ENCODE peak calls at places on chromosomes 13 and 19, in six cellular contexts. V is non-pigmented ciliary epithelial cell; C is tibial nerve; B is stimulated activated CD8-positive, alpha-beta memory T cell treated with anti-CD3 and anti-CD28 coated beads, Interleukin-7, amount 100 ng/mL, for 1 hour; O is RKO; E is CD8-positive, alpha-beta memory T cell. Q is an unnamed sample.

GRCh38 chr19:11300811-11301120 is 4.8 kb downstream of the TSPAN16 start:
- DNase-seq in V (no peak), C (no peak), B (no peak), O (no peak), E (no peak), Q (no peak)

GRCh38 chr19:2824129-2824528 is 4.5 kb downstream of the ZNF554 start:
- DNase-seq in V (no peak), C (no peak), B (no peak), O (no peak), E (no peak), Q (no peak)

GRCh38 chr13:33514362-33514761 is 228.8 kb upstream of the STARD13 start:
- DNase-seq in V (no peak), C (no peak), B (no peak), O (no peak), E (no peak), Q (no peak)

GRCh38 chr13:114151565-114152284 is 19.3 kb upstream of the RASA3 start:
- DNase-seq in V (no peak), C (no peak), B (no peak), O (peak), E (peak), Q (no peak)

GRCh38 chr13:109918179-109918651 is 131.8 kb upstream of the IRS2 start:
- DNase-seq in V (no peak), C (no peak), B (no peak), O (peak), E (no peak), Q (no peak)

GRCh38 chr19:43806848-43807247 is 4.6 kb upstream of the LYPD5 start:
- DNase-seq in V (no peak), C (no peak), B (no peak), O (no peak), E (no peak), Q (no peak)

GRCh38 chr19:5692785-5693194 is 2.7 kb downstream of the RPL36 start:
- DNase-seq in V (no peak), C (no peak), B (no peak), O (no peak), E (no peak), Q (no peak)

GRCh38 chr13:71730267-71730666 is 136.7 kb downstream of the DACH1 start:
- DNase-seq in V (no peak), C (no peak), B (no peak), O (no peak), E (no peak), Q (no peak)

GRCh38 chr19:44799627-44800257 is 9.2 kb upstream of the BCAM start:
- DNase-seq in V (no peak), C (no peak), B (no peak), O (no peak), E (no peak), Q (no peak)

GRCh38 chr19:41869374-41869955 is 7.6 kb upstream of the CD79A start:
- DNase-seq in V (no peak), C (no peak), B (no peak), O (no peak), E (no peak), Q (no peak)

GRCh38 chr19:5691205-5691929 is 1.3 kb downstream of the RPL36 start:
- DNase-seq in V (no peak), C (peak), B (no peak), O (peak), E (peak), Q (no peak)

GRCh38 chr19:18120127-18120526 is 22.5 kb downstream of the MAST3 start:
- DNase-seq in V (no peak), C (no peak), B (no peak), O (no peak), E (no peak), Q (no peak)

GRCh38 chr13:38954291-38954690 is 36.3 kb downstream of the STOML3 start:
- DNase-seq in V (no peak), C (no peak), B (no peak), O (peak), E (no peak), Q (no peak)

GRCh38 chr19:46025825-46026224 is 3.0 kb upstream of the PGLYRP1 start:
- DNase-seq in V (no peak), C (no peak), B (no peak), O (no peak), E (no peak), Q (no peak)

GRCh38 chr19:10286803-10287737 is at the start of gene ICAM4:
- DNase-seq in V (no peak), C (no peak), B (no peak), O (no peak), E (no peak), Q (no peak)

GRCh38 chr13:20161275-20161950 is 561 bp upstream of the GJA3 start:
- DNase-seq in V (no peak), C (no peak), B (no peak), O (no peak), E (peak), Q (no peak)

GRCh38 chr13:33123066-33123940 is 107.1 kb downstream of the KL start:
- DNase-seq in V (no peak), C (peak), B (no peak), O (no peak), E (no peak), Q (no peak)

GRCh38 chr19:12825259-12826131 is 8.9 kb downstream of the RTBDN start:
- DNase-seq in V (no peak), C (no peak), B (no peak), O (no peak), E (no peak), Q (no peak)

GRCh38 chr19:21082011-21082975 is at the start of gene ZNF714:
- DNase-seq in V (peak), C (peak), B (peak), O (peak), E (peak), Q (peak)

GRCh38 chr19:44512326-44513298 is 12.3 kb upstream of the ZNF180 start:
- DNase-seq in V (peak), C (no peak), B (no peak), O (peak), E (no peak), Q (no peak)

GRCh38 chr13:73625562-73626339 is 508.5 kb downstream of the KLF12 start:
- DNase-seq in V (no peak), C (no peak), B (no peak), O (no peak), E (no peak), Q (no peak)

GRCh38 chr13:112647256-112647655 is 42.6 kb upstream of the ATP11A start:
- DNase-seq in V (no peak), C (no peak), B (no peak), O (no peak), E (no peak), Q (no peak)

Q was measured in esophagus squamous epithelium.